ENCODE peak calls at places on chromosomes 6 and 20, in four cellular contexts. One of them, this sample, is unnamed.

GRCh38 chr20:33539129-33539528 is 49.2 kb downstream of the CBFA2T2 start:
- DNase-seq in ascending aorta: no peak
- DNase-seq in IMR-90: peak; percentile 91
- DNase-seq in endodermal cell: no peak
- DNase-seq in this sample: no peak

GRCh38 chr6:108968746-108969316 is 120.6 kb downstream of the ARMC2 start:
- DNase-seq in ascending aorta: no peak
- DNase-seq in IMR-90: no peak
- DNase-seq in endodermal cell: no peak
- DNase-seq in this sample: no peak

GRCh38 chr20:32070690-32071213 is 18.7 kb downstream of the HCK start:
- DNase-seq in endodermal cell: no peak
- DNase-seq in ascending aorta: no peak
- DNase-seq in IMR-90: no peak
- DNase-seq in this sample: no peak

GRCh38 chr6:25359191-25359861 is 80.2 kb downstream of the CARMIL1 start:
- DNase-seq in endodermal cell: peak; percentile 45
- DNase-seq in IMR-90: peak; percentile 50
- DNase-seq in ascending aorta: no peak
- DNase-seq in this sample: no peak

GRCh38 chr6:11645016-11645415 is 107.5 kb downstream of the TMEM170B start:
- DNase-seq in IMR-90: peak; percentile 72
- DNase-seq in endodermal cell: no peak
- DNase-seq in ascending aorta: no peak
- DNase-seq in this sample: no peak

GRCh38 chr20:50308513-50309279 is 118.1 kb downstream of the CEBPB start:
- DNase-seq in IMR-90: peak; percentile 100
- DNase-seq in endodermal cell: peak; percentile 87
- DNase-seq in ascending aorta: peak; percentile 84
- DNase-seq in this sample: no peak

GRCh38 chr6:37060195-37060559 is 54.7 kb downstream of the FGD2 start:
- DNase-seq in endodermal cell: no peak
- DNase-seq in ascending aorta: no peak
- DNase-seq in IMR-90: no peak
- DNase-seq in this sample: no peak

GRCh38 chr6:11667876-11668275 is 110.7 kb downstream of the ADTRP start:
- DNase-seq in IMR-90: no peak
- DNase-seq in ascending aorta: no peak
- DNase-seq in endodermal cell: no peak
- DNase-seq in this sample: no peak

GRCh38 chr20:63517376-63518309 is 2.9 kb upstream of the PPDPF start:
- DNase-seq in IMR-90: no peak
- DNase-seq in endodermal cell: peak; percentile 36
- DNase-seq in ascending aorta: no peak
- DNase-seq in this sample: no peak

GRCh38 chr20:47142782-47143170 is 213.7 kb downstream of the ZMYND8 start:
- DNase-seq in ascending aorta: no peak
- DNase-seq in endodermal cell: no peak
- DNase-seq in IMR-90: no peak
- DNase-seq in this sample: no peak

GRCh38 chr6:156686429-156686939 is 90.7 kb upstream of the ARID1B start:
- DNase-seq in IMR-90: peak; percentile 59
- DNase-seq in endodermal cell: peak; percentile 80
- DNase-seq in ascending aorta: no peak
- DNase-seq in this sample: no peak
- TF ChIP-seq CTCF in IMR-90: peak; percentile 36
- TF ChIP-seq CTCF in endodermal cell: peak; percentile 72
- TF ChIP-seq CTCF in ascending aorta: peak; percentile 42
- TF ChIP-seq CTCF in this sample: peak; percentile 54

GRCh38 chr20:38473353-38473795 is 731 bp downstream of the RALGAPB start:
- DNase-seq in ascending aorta: no peak
- DNase-seq in IMR-90: no peak
- DNase-seq in endodermal cell: no peak
- DNase-seq in this sample: no peak
- TF ChIP-seq CTCF in ascending aorta: no peak
- TF ChIP-seq CTCF in IMR-90: no peak
- TF ChIP-seq CTCF in endodermal cell: peak; percentile 28
- TF ChIP-seq CTCF in this sample: no peak

GRCh38 chr20:49045440-49046086 is 549 bp upstream of the CSE1L start:
- DNase-seq in ascending aorta: peak; percentile 16
- DNase-seq in IMR-90: peak; percentile 6
- DNase-seq in endodermal cell: no peak
- DNase-seq in this sample: peak; percentile 5

GRCh38 chr20:49043000-49043399 is 3.1 kb upstream of the CSE1L start:
- DNase-seq in IMR-90: no peak
- DNase-seq in ascending aorta: no peak
- DNase-seq in endodermal cell: peak; percentile 34
- DNase-seq in this sample: no peak

GRCh38 chr20:49046087-49046900 is at the start of gene CSE1L:
- DNase-seq in ascending aorta: peak; percentile 87
- DNase-seq in IMR-90: peak; percentile 94
- DNase-seq in endodermal cell: peak; percentile 97
- DNase-seq in this sample: peak; percentile 93
- TF ChIP-seq CTCF in ascending aorta: no peak
- TF ChIP-seq CTCF in IMR-90: no peak
- TF ChIP-seq CTCF in endodermal cell: peak; percentile 40
- TF ChIP-seq CTCF in this sample: no peak

GRCh38 chr20:8532169-8532568 is 400.1 kb downstream of the PLCB1 start:
- DNase-seq in IMR-90: no peak
- DNase-seq in ascending aorta: no peak
- DNase-seq in endodermal cell: no peak
- DNase-seq in this sample: no peak

GRCh38 chr20:8540466-8540865 is 408.4 kb downstream of the PLCB1 start:
- DNase-seq in IMR-90: no peak
- DNase-seq in ascending aorta: no peak
- DNase-seq in endodermal cell: no peak
- DNase-seq in this sample: no peak

GRCh38 chr20:8534368-8534767 is 402.3 kb downstream of the PLCB1 start:
- DNase-seq in IMR-90: no peak
- DNase-seq in ascending aorta: no peak
- DNase-seq in endodermal cell: peak; percentile 59
- DNase-seq in this sample: no peak

GRCh38 chr20:8536219-8536618 is 404.2 kb downstream of the PLCB1 start:
- DNase-seq in ascending aorta: no peak
- DNase-seq in endodermal cell: no peak
- DNase-seq in IMR-90: no peak
- DNase-seq in this sample: no peak

GRCh38 chr20:8535403-8536003 is 403.4 kb downstream of the PLCB1 start:
- DNase-seq in IMR-90: no peak
- DNase-seq in ascending aorta: no peak
- DNase-seq in endodermal cell: peak; percentile 54
- DNase-seq in this sample: no peak
- TF ChIP-seq CTCF in IMR-90: peak; percentile 47
- TF ChIP-seq CTCF in ascending aorta: no peak
- TF ChIP-seq CTCF in endodermal cell: peak; percentile 89
- TF ChIP-seq CTCF in this sample: no peak

GRCh38 chr6:143885116-143885515 is 20.8 kb downstream of the ZC2HC1B start:
- DNase-seq in ascending aorta: no peak
- DNase-seq in endodermal cell: peak; percentile 53
- DNase-seq in IMR-90: no peak
- DNase-seq in this sample: no peak
- TF ChIP-seq CTCF in ascending aorta: no peak
- TF ChIP-seq CTCF in endodermal cell: no peak
- TF ChIP-seq CTCF in IMR-90: no peak
- TF ChIP-seq CTCF in this sample: no peak

GRCh38 chr6:112881027-112881426 is 533.9 kb downstream of the RFPL4B start:
- DNase-seq in endodermal cell: no peak
- DNase-seq in IMR-90: peak; percentile 80
- DNase-seq in ascending aorta: no peak
- DNase-seq in this sample: no peak

GRCh38 chr6:112882381-112882780 is 535.3 kb downstream of the RFPL4B start:
- DNase-seq in endodermal cell: no peak
- DNase-seq in ascending aorta: no peak
- DNase-seq in IMR-90: no peak
- DNase-seq in this sample: no peak

GRCh38 chr6:112881828-112882227 is 534.7 kb downstream of the RFPL4B start:
- DNase-seq in endodermal cell: no peak
- DNase-seq in IMR-90: peak; percentile 13
- DNase-seq in ascending aorta: no peak
- DNase-seq in this sample: no peak

GRCh38 chr6:112879920-112880413 is 532.8 kb downstream of the RFPL4B start:
- DNase-seq in IMR-90: no peak
- DNase-seq in ascending aorta: no peak
- DNase-seq in endodermal cell: peak; percentile 98
- DNase-seq in this sample: no peak

GRCh38 chr6:112877134-112878100 is 530.3 kb downstream of the RFPL4B start:
- DNase-seq in IMR-90: peak; percentile 93
- DNase-seq in ascending aorta: no peak
- DNase-seq in endodermal cell: no peak
- DNase-seq in this sample: no peak
- TF ChIP-seq CTCF in IMR-90: peak; percentile 35
- TF ChIP-seq CTCF in ascending aorta: no peak
- TF ChIP-seq CTCF in endodermal cell: no peak
- TF ChIP-seq CTCF in this sample: no peak

GRCh38 chr6:85116475-85116874 is 333.4 kb upstream of the NT5E start:
- DNase-seq in ascending aorta: no peak
- DNase-seq in endodermal cell: no peak
- DNase-seq in IMR-90: no peak
- DNase-seq in this sample: no peak

GRCh38 chr6:85114583-85114939 is 335.3 kb upstream of the NT5E start:
- DNase-seq in IMR-90: no peak
- DNase-seq in endodermal cell: no peak
- DNase-seq in ascending aorta: no peak
- DNase-seq in this sample: no peak

GRCh38 chr6:85115876-85116275 is 334.0 kb upstream of the NT5E start:
- DNase-seq in IMR-90: no peak
- DNase-seq in endodermal cell: no peak
- DNase-seq in ascending aorta: no peak
- DNase-seq in this sample: no peak

GRCh38 chr6:85113934-85114582 is 335.8 kb upstream of the NT5E start:
- DNase-seq in ascending aorta: no peak
- DNase-seq in IMR-90: no peak
- DNase-seq in endodermal cell: no peak
- DNase-seq in this sample: no peak

DNA sequence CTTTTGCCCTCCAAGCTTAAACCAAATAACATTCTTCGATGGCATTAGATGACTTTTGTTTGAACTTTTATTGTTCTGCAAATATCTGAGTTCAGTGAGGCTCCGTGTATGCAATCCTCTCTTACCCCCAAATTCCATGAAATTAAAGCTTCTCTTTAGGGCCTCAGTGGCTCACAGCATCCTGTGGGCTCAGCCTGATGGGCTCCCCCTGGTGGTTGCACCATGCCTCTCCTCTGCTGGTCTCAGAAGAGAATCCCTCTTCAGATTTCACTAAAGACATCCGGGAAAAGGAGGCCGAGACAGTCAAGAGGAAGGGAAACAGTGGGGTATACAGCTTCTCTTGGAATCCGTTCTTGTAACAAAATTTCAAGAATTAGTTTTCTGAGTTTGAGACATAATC is 331.6 kb upstream of the NT5E start:
- DNase-seq in ascending aorta: no peak
- DNase-seq in IMR-90: no peak
- DNase-seq in endodermal cell: peak; percentile 56
- DNase-seq in this sample: no peak
- TF ChIP-seq CTCF in ascending aorta: no peak
- TF ChIP-seq CTCF in IMR-90: no peak
- TF ChIP-seq CTCF in endodermal cell: peak; percentile 68
- TF ChIP-seq CTCF in this sample: no peak

DNA sequence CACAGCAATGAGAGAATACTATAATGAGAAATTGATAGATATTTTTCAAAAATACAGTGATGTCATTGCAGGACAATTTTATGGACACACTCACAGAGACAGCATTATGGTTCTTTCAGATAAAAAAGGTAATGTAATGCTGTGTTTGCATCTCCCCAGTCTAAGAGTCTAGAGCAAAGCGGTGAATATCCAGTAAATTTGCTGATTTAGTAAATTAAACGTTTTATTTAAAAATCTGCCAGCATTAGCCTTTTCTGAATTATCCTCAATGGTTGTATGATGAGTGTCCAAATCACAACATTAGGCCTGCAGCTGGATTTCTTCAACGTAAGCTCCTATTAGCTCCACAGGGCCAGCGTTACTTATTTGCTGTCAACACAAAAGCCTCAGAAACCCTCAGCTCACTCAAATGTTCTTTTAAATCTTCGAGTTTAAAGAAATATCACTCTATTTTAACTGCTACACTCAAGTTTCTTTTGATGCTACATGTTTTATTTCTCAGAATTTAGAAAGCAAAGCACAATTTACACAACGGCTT is 16.0 kb downstream of the SMPDL3A start:
- DNase-seq in ascending aorta: no peak
- DNase-seq in IMR-90: no peak
- DNase-seq in endodermal cell: no peak
- DNase-seq in this sample: no peak
- TF ChIP-seq CTCF in ascending aorta: no peak
- TF ChIP-seq CTCF in IMR-90: no peak
- TF ChIP-seq CTCF in endodermal cell: no peak
- TF ChIP-seq CTCF in this sample: no peak

This sample was measured in CD4-positive, alpha-beta T cell.